ENCODE peak calls at places on chromosomes 7 and 10, in nine cellular contexts. L is iris pigment epithelial cell; Z is pulmonary artery endothelial cell; F is AG04449; W is HuH-7; Q is activated CD4-positive, alpha-beta memory T cell treated with anti-CD3 and anti-CD28 coated beads for 36 hours; D is A549; A is left lung; N is activated gamma-delta T cell treated with Interleukin-2 at 50 U/mL for 16 hours. S is an unnamed sample.
A peak's percentile ranks its signal among the peaks of the same experiment; 100 is the strongest.

GRCh38 chr7:82288769-82289535 is 154.6 kb downstream of the CACNA2D1 start:
- DNase-seq in L (peak; percentile 21), Z (no peak), F (no peak), W (no peak), Q (no peak), D (no peak), A (no peak), N (no peak), S (no peak)

GRCh38 chr10:119705434-119705831 is 20.4 kb upstream of the INPP5F start:
- DNase-seq in L (no peak), Z (no peak), F (no peak), W (no peak), Q (peak; percentile 51), D (no peak), A (no peak), N (no peak), S (no peak)

GRCh38 chr7:29623976-29624375 is 60.3 kb downstream of the PRR15 start:
- DNase-seq in L (no peak), Z (no peak), F (no peak), W (no peak), Q (no peak), D (no peak), A (no peak), N (no peak), S (no peak)

GRCh38 chr10:116112232-116113231 is 160.5 kb downstream of the GFRA1 start:
- DNase-seq in L (no peak), Z (no peak), F (no peak), W (no peak), Q (no peak), D (no peak), A (no peak), N (no peak), S (peak; percentile 65)

GRCh38 chr7:8189615-8190014 is 72.4 kb downstream of the ICA1 start:
- DNase-seq in L (no peak), Z (no peak), F (no peak), W (no peak), Q (no peak), D (no peak), A (no peak), N (no peak), S (no peak)

GRCh38 chr7:37322831-37323230 is 125.8 kb downstream of the ELMO1 start:
- DNase-seq in L (no peak), Z (no peak), F (no peak), W (no peak), Q (no peak), D (no peak), A (no peak), N (no peak), S (no peak)

GRCh38 chr7:129990403-129991192 is 37.8 kb upstream of the UBE2H start:
- DNase-seq in L (no peak), Z (no peak), F (no peak), W (no peak), Q (no peak), D (no peak), A (no peak), N (no peak), S (no peak)

GRCh38 chr10:91416339-91416868 is 6.3 kb downstream of the HECTD2 start:
- DNase-seq in L (no peak), Z (no peak), F (no peak), W (no peak), Q (no peak), D (no peak), A (no peak), N (no peak), S (no peak)

GRCh38 chr7:7157177-7157886 is 25.0 kb upstream of the C1GALT1 start:
- DNase-seq in L (peak; percentile 77), Z (no peak), F (peak; percentile 76), W (no peak), Q (peak; percentile 70), D (no peak), A (no peak), N (peak; percentile 60), S (peak; percentile 91)

GRCh38 chr10:22779331-22780019 is 65.1 kb upstream of the PIP4K2A start:
- DNase-seq in L (no peak), Z (no peak), F (no peak), W (peak; percentile 25), Q (no peak), D (no peak), A (no peak), N (no peak), S (no peak)

GRCh38 chr7:47669178-47669878 is 87.4 kb upstream of the TNS3 start:
- DNase-seq in L (peak; percentile 97), Z (peak; percentile 5), F (no peak), W (no peak), Q (no peak), D (peak; percentile 61), A (no peak), N (no peak), S (peak; percentile 93)

GRCh38 chr10:71548494-71548846 is 151.8 kb downstream of the CDH23 start:
- DNase-seq in L (peak; percentile 19), Z (no peak), F (no peak), W (no peak), Q (peak; percentile 36), D (peak; percentile 19), A (no peak), N (no peak), S (peak; percentile 22)

GRCh38 chr7:76262683-76263402 is 39.6 kb upstream of the HSPB1 start:
- DNase-seq in L (peak; percentile 64), Z (no peak), F (no peak), W (peak; percentile 68), Q (peak; percentile 54), D (peak; percentile 85), A (no peak), N (no peak), S (peak; percentile 43)

GRCh38 chr7:112467867-112468266 is 12.9 kb upstream of the LSMEM1 start:
- DNase-seq in L (peak; percentile 28), Z (no peak), F (no peak), W (no peak), Q (no peak), D (no peak), A (no peak), N (no peak), S (no peak)

GRCh38 chr7:131111081-131111576 is 216.5 kb upstream of the MKLN1 start:
- DNase-seq in L (peak; percentile 96), Z (peak; percentile 71), F (peak; percentile 56), W (peak; percentile 34), Q (peak; percentile 33), D (peak; percentile 90), A (no peak), N (no peak), S (peak; percentile 70)

GRCh38 chr10:113036636-113037035 is 86.6 kb downstream of the TCF7L2 start:
- DNase-seq in L (no peak), Z (no peak), F (no peak), W (no peak), Q (no peak), D (no peak), A (no peak), N (no peak), S (no peak)

S was measured in astrocyte of the spinal cord.